ENCODE peak calls at places on chromosomes 13 and 19, in nine cellular contexts. S is amniotic stem cell; D is T follicular helper cell; W is CD4-positive, alpha-beta T cell; X is NCI-H1092; F is iPS-NIHi11; N is GM03348; J is NCI-H748 treated with DMSO at 0.1 percent for 48 hours; M is dermis microvascular lymphatic vessel endothelial cell. H is an unnamed sample.

GRCh38 chr13:36385471-36385870 is 39.3 kb upstream of the SPART start:
- DNase-seq in S (no peak), D (no peak), W (no peak), X (no peak), F (no peak), N (no peak), J (no peak), M (no peak), H (no peak)

GRCh38 chr19:54333586-54334298 is 5.2 kb downstream of the LILRA4 start:
- DNase-seq in S (no peak), D (no peak), W (no peak), X (no peak), F (no peak), N (no peak), J (no peak), M (no peak), H (no peak)

GRCh38 chr13:27374126-27374613 is 50.2 kb upstream of the GTF3A start:
- DNase-seq in S (no peak), D (no peak), W (no peak), X (no peak), F (no peak), N (no peak), J (no peak), M (no peak), H (peak; percentile 1)

GRCh38 chr13:30159446-30159839 is 147.9 kb downstream of the KATNAL1 start:
- DNase-seq in S (no peak), D (no peak), W (no peak), X (no peak), F (no peak), N (peak; percentile 87), J (no peak), M (peak; percentile 10), H (no peak)

GRCh38 chr13:87080100-87080779 is 590.9 kb upstream of the SLITRK5 start:
- DNase-seq in S (no peak), D (no peak), W (no peak), X (no peak), F (no peak), N (no peak), J (no peak), M (no peak), H (no peak)

GRCh38 chr19:6828698-6829633 is 56.5 kb downstream of the VAV1 start:
- DNase-seq in S (no peak), D (no peak), W (no peak), X (no peak), F (peak; percentile 48), N (no peak), J (no peak), M (no peak), H (no peak)

GRCh38 chr19:1461862-1462261 is 11.9 kb downstream of the APC2 start:
- DNase-seq in S (no peak), D (no peak), W (no peak), X (no peak), F (no peak), N (no peak), J (no peak), M (no peak), H (no peak)

GRCh38 chr19:48571378-48572162 is 19.6 kb downstream of the SULT2B1 start:
- DNase-seq in S (no peak), D (no peak), W (no peak), X (no peak), F (no peak), N (no peak), J (peak; percentile 9), M (no peak), H (peak; percentile 80)

GRCh38 chr13:110869805-110870706 is 44.8 kb downstream of the ANKRD10 start:
- DNase-seq in S (peak; percentile 100), D (no peak), W (no peak), X (no peak), F (peak; percentile 77), N (peak; percentile 95), J (no peak), M (peak; percentile 100), H (peak; percentile 97)

GRCh38 chr13:90122531-90122930 is 1225.0 kb upstream of the MIR17HG start:
- DNase-seq in S (no peak), D (no peak), W (no peak), X (no peak), F (no peak), N (no peak), J (no peak), M (no peak), H (no peak)

GRCh38 chr19:36169084-36169760 is 17.0 kb upstream of the COX7A1 start:
- DNase-seq in S (no peak), D (no peak), W (no peak), X (peak; percentile 44), F (no peak), N (no peak), J (peak; percentile 60), M (peak; percentile 73), H (peak; percentile 30)

GRCh38 chr13:44906758-44907157 is 82.5 kb downstream of the NUFIP1 start:
- DNase-seq in S (peak; percentile 9), D (no peak), W (no peak), X (peak; percentile 10), F (no peak), N (peak; percentile 41), J (no peak), M (peak; percentile 17), H (no peak)

GRCh38 chr13:71882120-71882519 is 15.1 kb upstream of the DACH1 start:
- DNase-seq in S (no peak), D (no peak), W (no peak), X (no peak), F (no peak), N (no peak), J (no peak), M (no peak), H (no peak)

GRCh38 chr19:18895038-18895827 is 725 bp downstream of the CERS1 start:
- DNase-seq in S (peak; percentile 22), D (no peak), W (no peak), X (no peak), F (peak; percentile 91), N (peak; percentile 65), J (peak; percentile 23), M (peak; percentile 61), H (no peak)

GRCh38 chr13:40252241-40252640 is 414.2 kb downstream of the FOXO1 start:
- DNase-seq in S (no peak), D (no peak), W (no peak), X (no peak), F (no peak), N (no peak), J (no peak), M (no peak), H (no peak)

GRCh38 chr19:34962945-34963530 is 991 bp downstream of the ZNF792 start:
- DNase-seq in S (no peak), D (no peak), W (peak; percentile 8), X (no peak), F (no peak), N (peak; percentile 23), J (no peak), M (peak; percentile 57), H (no peak)

GRCh38 chr13:98112456-98112855 is 30.4 kb upstream of the FARP1 start:
- DNase-seq in S (no peak), D (no peak), W (no peak), X (no peak), F (no peak), N (no peak), J (no peak), M (no peak), H (no peak)

GRCh38 chr13:57632276-57633140 is 964 bp downstream of the PCDH17 start:
- DNase-seq in S (no peak), D (no peak), W (no peak), X (no peak), F (peak; percentile 28), N (peak; percentile 5), J (no peak), M (peak; percentile 8), H (no peak)

GRCh38 chr13:49235856-49236431 is 11.8 kb upstream of the CDADC1 start:
- DNase-seq in S (no peak), D (no peak), W (no peak), X (no peak), F (no peak), N (no peak), J (no peak), M (no peak), H (no peak)

GRCh38 chr19:33236696-33237390 is 11.2 kb upstream of the SLC7A10 start:
- DNase-seq in S (no peak), D (no peak), W (no peak), X (no peak), F (no peak), N (no peak), J (no peak), M (no peak), H (no peak)

GRCh38 chr13:99265823-99266426 is 7.7 kb upstream of the GPR18 start:
- DNase-seq in S (peak; percentile 48), D (no peak), W (no peak), X (peak; percentile 44), F (peak; percentile 47), N (peak; percentile 64), J (peak; percentile 52), M (peak; percentile 75), H (no peak)

GRCh38 chr13:105538346-105538745 is 997.1 kb downstream of the EFNB2 start:
- DNase-seq in S (no peak), D (no peak), W (no peak), X (no peak), F (peak; percentile 14), N (no peak), J (no peak), M (no peak), H (no peak)

GRCh38 chr19:32858559-32858958 is 11.0 kb downstream of the SLC7A9 start:
- DNase-seq in S (no peak), D (no peak), W (no peak), X (no peak), F (no peak), N (no peak), J (no peak), M (no peak), H (no peak)

GRCh38 chr19:8641908-8642547 is 11.6 kb downstream of the NFILZ start:
- DNase-seq in S (peak; percentile 35), D (no peak), W (no peak), X (no peak), F (peak; percentile 67), N (peak; percentile 78), J (no peak), M (peak; percentile 65), H (no peak)

GRCh38 chr19:55552620-55553019 is 7.3 kb upstream of the SBK3 start:
- DNase-seq in S (peak; percentile 62), D (no peak), W (no peak), X (no peak), F (peak; percentile 11), N (peak; percentile 81), J (no peak), M (no peak), H (no peak)

GRCh38 chr13:47076536-47076935 is 179.7 kb upstream of the HTR2A start:
- DNase-seq in S (no peak), D (no peak), W (no peak), X (no peak), F (no peak), N (no peak), J (no peak), M (no peak), H (no peak)

GRCh38 chr19:41657157-41657556 is 30.3 kb upstream of the CEACAM4 start:
- DNase-seq in S (no peak), D (no peak), W (no peak), X (no peak), F (no peak), N (no peak), J (no peak), M (no peak), H (no peak)

GRCh38 chr19:12647047-12647446 is 19.5 kb downstream of the MAN2B1 start:
- DNase-seq in S (no peak), D (no peak), W (no peak), X (no peak), F (no peak), N (peak; percentile 2), J (no peak), M (no peak), H (peak; percentile 6)

GRCh38 chr19:4115050-4115817 is 8.7 kb downstream of the MAP2K2 start:
- DNase-seq in S (no peak), D (peak; percentile 57), W (peak; percentile 65), X (no peak), F (no peak), N (no peak), J (no peak), M (no peak), H (no peak)

GRCh38 chr13:99979453-99980200 is 2.0 kb upstream of the ZIC2 start:
- DNase-seq in S (no peak), D (no peak), W (no peak), X (peak; percentile 63), F (no peak), N (no peak), J (no peak), M (no peak), H (no peak)

GRCh38 chr19:13920940-13921744 is 15.1 kb downstream of the CC2D1A start:
- DNase-seq in S (no peak), D (no peak), W (no peak), X (no peak), F (peak; percentile 64), N (peak; percentile 55), J (no peak), M (peak; percentile 47), H (no peak)